ENCODE peak calls at places on chromosomes 1 and 21, in seven cellular contexts. O is CD4-positive, alpha-beta T cell; S is endodermal cell; V is aorta; J is T-helper 17 cell; C is neuronal stem cell; E is upper lobe of right lung. H is an unnamed sample. For H3K9me3, the result is how much of the 10 kb centered on the place peaks cover.

GRCh38 chr1:61708953-61709907 is 15.7 kb downstream of the TM2D1 start:
- DNase-seq in O (no peak), S (no peak), V (no peak), J (no peak), C (no peak), E (no peak), H (no peak)

GRCh38 chr1:12161662-12162458 is 4.9 kb upstream of the TNFRSF1B start:
- DNase-seq in O (peak), S (peak), V (peak), J (peak), C (no peak), E (peak), H (no peak)

GRCh38 chr1:234645474-234645953 is 35.5 kb upstream of the IRF2BP2 start:
- DNase-seq in O (no peak), S (no peak), V (no peak), J (no peak), C (no peak), E (no peak), H (no peak)

GRCh38 chr1:155888481-155888880 is 22.7 kb downstream of the RIT1 start:
- DNase-seq in O (no peak), S (no peak), V (no peak), J (no peak), C (no peak), E (no peak), H (no peak)

GRCh38 chr1:160406131-160406968 is 6.0 kb downstream of the VANGL2 start:
- DNase-seq in O (no peak), S (peak), V (no peak), J (no peak), C (no peak), E (no peak), H (no peak)

GRCh38 chr21:45736042-45736704 is 92.6 kb downstream of the PCBP3 start:
- DNase-seq in O (no peak), S (no peak), V (peak), J (no peak), C (no peak), E (no peak), H (no peak)

GRCh38 chr1:47727051-47727708 is 270.0 kb downstream of the TRABD2B start:
- DNase-seq in O (no peak), S (peak), V (no peak), J (no peak), C (no peak), E (no peak), H (no peak)

GRCh38 chr1:235943581-235944114 is 76.9 kb upstream of the LYST start:
- DNase-seq in O (no peak), S (no peak), V (no peak), J (no peak), C (no peak), E (no peak), H (no peak)

GRCh38 chr1:75989130-75989529 is 56.9 kb upstream of the ASB17 start:
- DNase-seq in O (no peak), S (no peak), V (no peak), J (no peak), C (no peak), E (no peak), H (no peak)

GRCh38 chr1:184291701-184292100 is 95.1 kb upstream of the C1orf21 start:
- DNase-seq in O (no peak), S (no peak), V (no peak), J (no peak), C (no peak), E (no peak), H (no peak)

GRCh38 chr21:44353200-44353970 is at the start of gene TRPM2:
- DNase-seq in O (no peak), S (no peak), V (peak), J (no peak), C (no peak), E (peak), H (no peak)

GRCh38 chr1:15046487-15047165 is 106.9 kb upstream of the TMEM51 start:
- DNase-seq in O (peak), S (peak), V (peak), J (peak), C (peak), E (peak), H (peak)

GRCh38 chr1:29469457-29469856 is 233.1 kb downstream of the PTPRU start:
- DNase-seq in O (no peak), S (peak), V (peak), J (no peak), C (no peak), E (no peak), H (no peak)

GRCh38 chr1:79042117-79042516 is 35.6 kb upstream of the ADGRL4 start:
- DNase-seq in O (no peak), S (no peak), V (no peak), J (no peak), C (no peak), E (no peak), H (no peak)

GRCh38 chr21:46040707-46041106 is 57.2 kb upstream of the COL6A2 start:
- DNase-seq in O (no peak), S (no peak), V (no peak), J (no peak), C (no peak), E (no peak), H (no peak)

GRCh38 chr1:236354330-236355147 is 39.5 kb upstream of the EDARADD start:
- DNase-seq in O (no peak), S (no peak), V (no peak), J (no peak), C (no peak), E (no peak), H (no peak)

GRCh38 chr1:32903991-32904776 is 3.0 kb upstream of the TMEM54 start:
- DNase-seq in O (no peak), S (peak), V (peak), J (no peak), C (no peak), E (peak), H (no peak)

GRCh38 chr1:65478379-65479026 is 58.0 kb downstream of the LEPR start:
- DNase-seq in O (no peak), S (no peak), V (no peak), J (no peak), C (no peak), E (no peak), H (no peak)

GRCh38 chr1:24931481-24932221 is 1.6 kb upstream of the RUNX3 start:
- DNase-seq in O (no peak), S (peak), V (no peak), J (no peak), C (peak), E (no peak), H (no peak)

GRCh38 chr1:115198938-115199337 is 109.6 kb upstream of the TSPAN2 start:
- DNase-seq in O (no peak), S (no peak), V (no peak), J (no peak), C (no peak), E (no peak), H (no peak)

GRCh38 chr1:35574655-35575400 is 1.7 kb downstream of the TFAP2E start:
- DNase-seq in O (no peak), S (peak), V (peak), J (no peak), C (no peak), E (peak), H (no peak)

GRCh38 chr1:42399315-42400100 is 18.9 kb downstream of the RIMKLA start:
- DNase-seq in O (no peak), S (no peak), V (no peak), J (no peak), C (no peak), E (no peak), H (no peak)

GRCh38 chr1:241536969-241537368 is 4.8 kb downstream of the KMO start:
- DNase-seq in O (no peak), S (no peak), V (no peak), J (no peak), C (no peak), E (no peak), H (no peak)

GRCh38 chr1:51952638-51953037 is 37.9 kb downstream of the RAB3B start:
- DNase-seq in O (no peak), S (no peak), V (no peak), J (no peak), C (no peak), E (no peak), H (no peak)

GRCh38 chr1:191495040-191495439 is 663.2 kb upstream of the RGS18 start:
- DNase-seq in O (no peak), S (no peak), V (no peak), J (no peak), C (no peak), E (no peak), H (no peak)

GRCh38 chr1:46342084-46342656 is 1.6 kb downstream of the NSUN4 start:
- DNase-seq in O (no peak), S (peak), V (no peak), J (peak), C (no peak), E (no peak), H (peak)

GRCh38 chr1:171742577-171742922 is 685 bp upstream of the VAMP4 start:
- DNase-seq in O (peak), S (no peak), V (peak), J (no peak), C (no peak), E (peak), H (peak)

GRCh38 chr1:66438062-66438970 is 95.6 kb upstream of the SGIP1 start:
- DNase-seq in O (no peak), S (no peak), V (no peak), J (no peak), C (no peak), E (no peak), H (no peak)

GRCh38 chr1:10857689-10858088 is 61.2 kb upstream of the CASZ1 start:
- DNase-seq in O (no peak), S (no peak), V (no peak), J (no peak), C (no peak), E (peak), H (no peak)

GRCh38 chr1:115302390-115302961 is 35.6 kb downstream of the NGF start:
- DNase-seq in O (no peak), S (peak), V (no peak), J (no peak), C (no peak), E (no peak), H (no peak)

GRCh38 chr1:8424539-8425116 is 106.7 kb downstream of the SLC45A1 start:
- DNase-seq in O (no peak), S (peak), V (no peak), J (peak), C (no peak), E (peak), H (peak)

GRCh38 chr21:29231781-29232548 is 66.8 kb upstream of the BACH1 start:
- DNase-seq in O (no peak), S (no peak), V (no peak), J (no peak), C (no peak), E (no peak), H (no peak)

GRCh38 chr1:176157995-176158394 is 49.1 kb downstream of the COP1 start:
- DNase-seq in O (no peak), S (no peak), V (no peak), J (no peak), C (no peak), E (no peak), H (no peak)

GRCh38 chr1:5751833-5752714 is 240.2 kb downstream of the NPHP4 start:
- DNase-seq in O (no peak), S (peak), V (peak), J (no peak), C (no peak), E (no peak), H (no peak)
- H3K9me3 ChIP-seq in O (under half), S (under half), V (under half), J (under half), C (under half), E (under half), H (under half)

GRCh38 chr21:28136687-28137086 is 856.0 kb downstream of the LTN1 start:
- DNase-seq in O (no peak), S (no peak), V (no peak), J (no peak), C (no peak), E (no peak), H (no peak)
- H3K9me3 ChIP-seq in O (under half), S (under half), V (under half), J (under half), C (under half), E (under half), H (under half)

DNA sequence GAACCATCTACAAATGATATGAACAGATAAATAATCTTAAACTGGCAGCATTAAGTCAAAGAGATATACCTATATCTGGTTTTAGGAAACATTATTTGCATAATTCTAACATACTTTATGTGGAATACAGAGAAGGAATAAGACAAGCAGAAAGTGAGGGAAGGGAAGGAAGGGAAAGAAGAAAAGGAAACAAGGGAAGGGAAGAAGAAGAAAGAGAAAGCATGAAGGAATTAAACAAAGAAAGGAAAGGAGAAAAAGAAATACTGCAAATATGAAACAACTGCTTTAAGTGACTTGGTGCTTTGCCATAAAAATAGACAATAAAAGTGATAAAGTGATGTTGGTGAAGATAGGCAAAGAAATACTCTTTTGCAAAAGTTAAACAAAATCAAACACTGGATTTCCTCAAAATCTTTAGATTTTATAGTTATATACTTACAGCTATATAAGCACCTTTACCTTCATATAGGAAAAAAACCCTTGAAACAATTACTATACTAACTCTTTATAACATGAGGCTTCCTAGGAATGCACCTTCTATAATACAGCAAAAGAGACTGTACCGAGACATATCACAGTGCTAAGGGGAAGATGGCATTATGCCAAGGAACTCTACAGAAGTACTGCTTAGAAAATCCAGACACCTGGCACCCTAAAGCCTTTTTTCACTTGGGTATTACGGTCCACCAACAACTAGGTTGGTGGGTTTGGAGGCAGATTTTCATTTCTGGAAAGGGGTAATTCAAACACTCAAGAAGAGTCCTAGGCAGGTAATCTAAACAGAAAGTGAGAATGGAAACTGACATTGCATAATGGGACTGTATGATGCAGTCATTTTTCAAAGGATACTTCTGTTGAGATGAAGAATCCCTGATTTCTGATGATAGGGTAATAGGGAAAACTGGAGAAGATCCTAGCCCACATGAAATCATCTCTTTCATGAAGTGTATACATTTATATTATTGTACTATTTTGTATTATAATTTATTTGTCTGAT is 19.8 kb downstream of the SCMH1 start:
- DNase-seq in O (no peak), S (no peak), V (no peak), J (no peak), C (no peak), E (no peak), H (no peak)
- H3K9me3 ChIP-seq in O (under half), S (under half), V (under half), J (under half), C (under half), E (under half), H (under half)

GRCh38 chr1:227654858-227655752 is 80.0 kb downstream of the JMJD4 start:
- DNase-seq in O (no peak), S (no peak), V (no peak), J (no peak), C (no peak), E (no peak), H (no peak)
- H3K9me3 ChIP-seq in O (half or more), S (half or more), V (under half), J (half or more), C (half or more), E (half or more), H (under half)

GRCh38 chr1:243233908-243234307 is 21.2 kb downstream of the CEP170 start:
- DNase-seq in O (no peak), S (no peak), V (no peak), J (no peak), C (no peak), E (no peak), H (no peak)
- H3K9me3 ChIP-seq in O (under half), S (under half), V (under half), J (under half), C (half or more), E (under half), H (under half)

DNA sequence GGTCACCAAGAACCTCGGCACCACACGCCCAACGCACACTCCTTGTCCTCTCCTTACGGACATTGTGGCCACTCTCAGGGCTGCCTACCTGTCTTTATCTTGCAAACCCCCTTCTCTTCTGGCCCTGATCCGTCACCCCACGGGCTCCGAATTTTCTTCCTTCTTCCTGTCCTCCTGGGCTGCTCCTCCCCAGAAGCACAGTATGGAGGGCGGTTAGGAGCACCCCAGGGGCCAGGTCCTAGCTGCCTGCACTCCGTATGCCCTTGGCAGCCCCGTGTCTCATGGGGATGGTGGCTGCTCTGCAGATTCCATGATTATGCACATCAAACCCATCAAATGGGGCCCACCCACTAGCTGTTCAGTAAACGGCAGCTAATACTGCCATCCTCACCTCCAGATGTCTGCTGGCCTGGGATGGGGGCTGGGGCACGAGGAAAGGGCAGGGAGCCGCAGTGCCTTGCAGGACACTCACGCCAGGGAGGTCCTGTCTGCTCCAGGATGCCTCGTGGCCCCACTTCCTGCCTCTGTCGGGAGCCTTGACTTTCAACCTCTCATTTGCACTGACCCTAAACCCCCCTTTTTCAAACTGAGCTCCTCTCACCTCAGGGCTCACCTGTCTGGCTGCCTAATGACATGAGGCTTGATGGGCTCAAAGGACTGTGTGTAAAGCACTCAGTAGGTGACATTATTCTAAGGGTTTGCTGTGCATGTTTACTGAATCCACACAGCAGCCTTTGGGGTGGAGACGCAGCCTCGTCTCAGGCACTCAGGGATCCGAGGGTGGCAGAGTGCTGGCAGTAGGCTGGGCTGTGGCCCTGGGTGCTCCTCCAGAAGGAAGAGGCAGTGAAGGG is 4.4 kb downstream of the TTC34 start:
- DNase-seq in O (no peak), S (no peak), V (peak), J (no peak), C (no peak), E (peak), H (no peak)
- H3K9me3 ChIP-seq in O (under half), S (half or more), V (under half), J (under half), C (under half), E (under half), H (under half)

GRCh38 chr1:3116560-3116959 is 47.6 kb downstream of the PRDM16 start:
- DNase-seq in O (no peak), S (no peak), V (no peak), J (no peak), C (no peak), E (no peak), H (no peak)

GRCh38 chr1:3114846-3115245 is 45.8 kb downstream of the PRDM16 start:
- DNase-seq in O (no peak), S (no peak), V (no peak), J (no peak), C (no peak), E (no peak), H (no peak)

GRCh38 chr1:3114131-3114744 is 45.2 kb downstream of the PRDM16 start:
- DNase-seq in O (no peak), S (no peak), V (no peak), J (no peak), C (no peak), E (no peak), H (no peak)

GRCh38 chr1:3116150-3116510 is 47.1 kb downstream of the PRDM16 start:
- DNase-seq in O (no peak), S (no peak), V (no peak), J (no peak), C (no peak), E (no peak), H (no peak)

DNA sequence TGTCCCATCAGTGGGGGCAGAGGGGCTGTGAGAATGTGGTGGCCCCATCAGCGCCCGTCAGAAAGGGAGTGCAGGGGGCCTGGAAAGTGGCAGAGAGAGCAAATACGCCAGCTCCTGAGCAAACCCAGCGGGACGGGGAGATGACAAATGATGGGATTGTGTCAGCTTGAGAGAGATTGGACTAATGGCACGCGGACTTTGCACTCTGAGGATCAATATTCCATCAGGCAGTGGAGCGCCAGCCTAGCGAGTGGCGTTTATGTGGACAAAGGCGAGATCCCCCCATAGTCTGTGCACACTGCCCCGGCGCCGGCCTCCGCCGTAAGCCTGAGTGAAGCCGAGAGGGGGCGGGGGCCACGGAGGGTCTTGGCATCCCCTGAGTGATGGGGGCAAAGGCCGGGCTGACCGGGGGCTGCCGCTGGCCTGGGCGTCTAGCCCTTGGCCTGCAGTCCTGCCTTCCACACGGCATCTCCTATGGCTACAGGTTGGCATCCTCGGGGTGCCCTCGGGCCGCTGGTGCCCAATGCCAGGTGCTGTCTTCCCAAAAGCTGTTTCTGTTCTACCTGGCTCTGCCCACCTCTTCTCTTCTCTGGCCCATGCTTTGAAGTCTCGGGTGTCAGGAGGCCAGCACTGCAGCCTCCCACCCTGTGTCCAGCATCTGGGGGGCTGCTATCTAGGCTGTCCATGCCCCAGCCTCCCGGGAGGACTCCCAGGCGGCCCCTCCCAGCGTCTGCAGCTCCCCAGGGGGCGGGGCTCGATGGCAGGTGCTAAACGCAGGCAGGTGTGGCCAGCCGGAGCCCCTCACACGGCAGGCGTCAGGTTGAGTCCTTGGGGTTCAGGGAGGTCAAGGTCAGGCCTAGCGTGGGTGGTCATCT is 46.5 kb downstream of the PRDM16 start:
- DNase-seq in O (no peak), S (no peak), V (no peak), J (no peak), C (no peak), E (no peak), H (no peak)
- H3K9me3 ChIP-seq in O (under half), S (under half), V (under half), J (under half), C (under half), E (under half), H (under half)

DNA sequence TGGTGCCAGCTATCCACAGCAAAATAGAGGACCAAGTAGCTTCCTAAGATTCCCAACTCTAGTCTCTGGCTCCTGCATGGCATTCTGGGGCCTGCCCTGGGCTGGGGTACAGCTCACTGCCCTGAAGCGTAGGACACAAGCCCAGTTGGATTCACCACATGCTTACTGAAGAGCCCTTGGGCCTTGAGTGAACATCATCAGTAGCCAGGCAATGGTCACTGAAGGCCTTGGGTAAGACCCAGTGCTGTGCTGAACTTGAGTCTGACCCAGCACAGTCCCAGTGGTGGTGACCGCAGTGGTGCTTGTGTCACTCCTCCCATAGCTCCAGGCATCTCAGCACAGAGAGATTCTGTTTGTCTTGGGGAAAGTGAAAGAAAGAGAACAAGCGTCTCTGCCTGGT is 7.7 kb upstream of the LCE3A start:
- DNase-seq in O (no peak), S (no peak), V (no peak), J (no peak), C (no peak), E (no peak), H (no peak)
- H3K9me3 ChIP-seq in O (under half), S (half or more), V (under half), J (under half), C (under half), E (under half), H (under half)

H was measured in HAP-1.